ENCODE peak calls at places on chromosome 11, in ten cellular contexts. N is PC-3; B is H1; U is CD8-positive, alpha-beta T cell; H is transverse colon; A is neural progenitor cell; I is spleen; P is IMR-90; X is CD4-positive, alpha-beta memory T cell; Y is sigmoid colon. Q is an unnamed sample. For H3K4me1 and H3K27me3, the result is how much of the 10 kb centered on the place peaks cover.

GRCh38 chr11:45097721-45098493 is 48.5 kb upstream of the PRDM11 start:
- DNase-seq in N (peak), B (no peak), U (no peak), H (peak), A (peak), I (no peak), P (peak), X (peak), Y (no peak), Q (peak)

GRCh38 chr11:75383246-75383645 is 16.1 kb upstream of the RPS3 start:
- DNase-seq in N (no peak), B (no peak), U (no peak), H (no peak), A (no peak), I (peak), P (no peak), X (peak), Y (no peak), Q (peak)

GRCh38 chr11:110093407-110094297 is 460 bp downstream of the ZC3H12C start:
- DNase-seq in N (peak), B (no peak), U (no peak), H (peak), A (peak), I (peak), P (peak), X (no peak), Y (peak), Q (no peak)

GRCh38 chr11:18907391-18907790 is 31.8 kb downstream of the MRGPRX1 start:
- DNase-seq in N (no peak), B (no peak), U (no peak), H (no peak), A (no peak), I (no peak), P (no peak), X (no peak), Y (no peak), Q (no peak)

GRCh38 chr11:15716550-15716949 is 601.8 kb downstream of the INSC start:
- DNase-seq in N (peak), B (no peak), U (no peak), H (no peak), A (no peak), I (no peak), P (peak), X (no peak), Y (no peak), Q (no peak)

GRCh38 chr11:313787-314547 is at the start of gene IFITM1:
- DNase-seq in N (peak), B (no peak), U (no peak), H (peak), A (peak), I (peak), P (peak), X (peak), Y (no peak), Q (no peak)

GRCh38 chr11:11841121-11841604 is 609 bp upstream of the USP47 start:
- DNase-seq in N (peak), B (no peak), U (no peak), H (peak), A (peak), I (no peak), P (no peak), X (no peak), Y (peak), Q (no peak)

GRCh38 chr11:66289548-66290331 is 797 bp upstream of the YIF1A start:
- DNase-seq in N (peak), B (no peak), U (no peak), H (peak), A (peak), I (no peak), P (no peak), X (no peak), Y (no peak), Q (no peak)

GRCh38 chr11:65288706-65289536 is 25.7 kb upstream of the CDC42EP2 start:
- DNase-seq in N (no peak), B (no peak), U (no peak), H (no peak), A (no peak), I (no peak), P (no peak), X (no peak), Y (peak), Q (no peak)

GRCh38 chr11:119844808-119845207 is 115.8 kb upstream of the NECTIN1 start:
- DNase-seq in N (no peak), B (no peak), U (no peak), H (no peak), A (no peak), I (no peak), P (no peak), X (no peak), Y (no peak), Q (no peak)

GRCh38 chr11:102453286-102453797 is 777 bp upstream of the TMEM123 start:
- DNase-seq in N (peak), B (no peak), U (no peak), H (no peak), A (no peak), I (no peak), P (no peak), X (no peak), Y (no peak), Q (no peak)

GRCh38 chr11:107576497-107577086 is 11.1 kb upstream of the ALKBH8 start:
- DNase-seq in N (peak), B (no peak), U (no peak), H (peak), A (peak), I (no peak), P (peak), X (peak), Y (no peak), Q (no peak)

GRCh38 chr11:69130586-69131566 is 24.9 kb upstream of the SMIM38 start:
- DNase-seq in N (no peak), B (no peak), U (no peak), H (no peak), A (no peak), I (peak), P (no peak), X (no peak), Y (no peak), Q (no peak)

GRCh38 chr11:60165538-60165937 is 17.3 kb downstream of the MS4A6A start:
- DNase-seq in N (peak), B (no peak), U (no peak), H (no peak), A (no peak), I (no peak), P (no peak), X (no peak), Y (no peak), Q (no peak)

GRCh38 chr11:75537740-75538139 is 12.0 kb upstream of the GDPD5 start:
- DNase-seq in N (no peak), B (no peak), U (no peak), H (no peak), A (no peak), I (no peak), P (no peak), X (no peak), Y (no peak), Q (no peak)

GRCh38 chr11:70697701-70698100 is 299.4 kb downstream of the CTTN start:
- DNase-seq in N (no peak), B (no peak), U (no peak), H (no peak), A (no peak), I (peak), P (no peak), X (no peak), Y (no peak), Q (no peak)

GRCh38 chr11:71580057-71581003 is 2.3 kb downstream of the KRTAP5-11 start:
- DNase-seq in N (peak), B (peak), U (no peak), H (peak), A (peak), I (no peak), P (peak), X (peak), Y (peak), Q (peak)

GRCh38 chr11:111177037-111177988 is 68.2 kb upstream of the POU2AF2 start:
- DNase-seq in N (no peak), B (no peak), U (no peak), H (no peak), A (no peak), I (no peak), P (no peak), X (no peak), Y (no peak), Q (no peak)

GRCh38 chr11:59755701-59756495 is 722 bp downstream of the STX3 start:
- DNase-seq in N (peak), B (no peak), U (no peak), H (peak), A (peak), I (peak), P (peak), X (peak), Y (peak), Q (peak)

GRCh38 chr11:57476223-57476882 is 16.0 kb downstream of the RTN4RL2 start:
- DNase-seq in N (peak), B (no peak), U (no peak), H (peak), A (peak), I (peak), P (no peak), X (peak), Y (no peak), Q (no peak)

GRCh38 chr11:70567680-70568503 is 169.6 kb downstream of the CTTN start:
- DNase-seq in N (no peak), B (no peak), U (no peak), H (peak), A (peak), I (peak), P (peak), X (no peak), Y (peak), Q (no peak)

GRCh38 chr11:65992056-65992455 is 9.9 kb downstream of the EIF1AD start:
- DNase-seq in N (no peak), B (no peak), U (no peak), H (no peak), A (no peak), I (no peak), P (no peak), X (no peak), Y (no peak), Q (no peak)

GRCh38 chr11:93652161-93652597 is 9.3 kb upstream of the CEP295 start:
- DNase-seq in N (peak), B (no peak), U (no peak), H (no peak), A (peak), I (no peak), P (peak), X (peak), Y (no peak), Q (no peak)

GRCh38 chr11:78432058-78432515 is 14.5 kb upstream of the GAB2 start:
- DNase-seq in N (peak), B (no peak), U (no peak), H (no peak), A (peak), I (no peak), P (no peak), X (no peak), Y (no peak), Q (no peak)

GRCh38 chr11:75174781-75175370 is 24.0 kb downstream of the SLCO2B1 start:
- DNase-seq in N (no peak), B (no peak), U (no peak), H (no peak), A (no peak), I (no peak), P (peak), X (peak), Y (peak), Q (no peak)

GRCh38 chr11:40280161-40281054 is 1179.0 kb downstream of the LRRC4C start:
- DNase-seq in N (no peak), B (no peak), U (no peak), H (no peak), A (no peak), I (no peak), P (no peak), X (no peak), Y (peak), Q (no peak)

GRCh38 chr11:122642971-122643370 is 12.6 kb upstream of the UBASH3B start:
- DNase-seq in N (peak), B (no peak), U (no peak), H (no peak), A (no peak), I (no peak), P (peak), X (no peak), Y (no peak), Q (no peak)

GRCh38 chr11:86672007-86672621 is at the start of gene ME3:
- DNase-seq in N (peak), B (no peak), U (no peak), H (peak), A (peak), I (peak), P (peak), X (peak), Y (peak), Q (no peak)

GRCh38 chr11:78583889-78584288 is 9.2 kb upstream of the NARS2 start:
- DNase-seq in N (no peak), B (no peak), U (no peak), H (no peak), A (no peak), I (no peak), P (no peak), X (no peak), Y (no peak), Q (no peak)

GRCh38 chr11:92219476-92219875 is 5.1 kb upstream of the FAT3 start:
- DNase-seq in N (no peak), B (no peak), U (no peak), H (no peak), A (peak), I (no peak), P (no peak), X (no peak), Y (no peak), Q (no peak)

GRCh38 chr11:8030526-8031247 is 43.5 kb downstream of the EIF3F start:
- DNase-seq in N (no peak), B (no peak), U (no peak), H (no peak), A (no peak), I (no peak), P (no peak), X (no peak), Y (no peak), Q (no peak)

GRCh38 chr11:111379500-111380136 is 543 bp upstream of the POU2AF1 start:
- DNase-seq in N (no peak), B (no peak), U (no peak), H (no peak), A (no peak), I (no peak), P (no peak), X (no peak), Y (no peak), Q (no peak)

GRCh38 chr11:108647701-108648527 is 17.0 kb upstream of the DDX10 start:
- DNase-seq in N (peak), B (peak), U (peak), H (peak), A (peak), I (peak), P (peak), X (peak), Y (no peak), Q (peak)

DNA sequence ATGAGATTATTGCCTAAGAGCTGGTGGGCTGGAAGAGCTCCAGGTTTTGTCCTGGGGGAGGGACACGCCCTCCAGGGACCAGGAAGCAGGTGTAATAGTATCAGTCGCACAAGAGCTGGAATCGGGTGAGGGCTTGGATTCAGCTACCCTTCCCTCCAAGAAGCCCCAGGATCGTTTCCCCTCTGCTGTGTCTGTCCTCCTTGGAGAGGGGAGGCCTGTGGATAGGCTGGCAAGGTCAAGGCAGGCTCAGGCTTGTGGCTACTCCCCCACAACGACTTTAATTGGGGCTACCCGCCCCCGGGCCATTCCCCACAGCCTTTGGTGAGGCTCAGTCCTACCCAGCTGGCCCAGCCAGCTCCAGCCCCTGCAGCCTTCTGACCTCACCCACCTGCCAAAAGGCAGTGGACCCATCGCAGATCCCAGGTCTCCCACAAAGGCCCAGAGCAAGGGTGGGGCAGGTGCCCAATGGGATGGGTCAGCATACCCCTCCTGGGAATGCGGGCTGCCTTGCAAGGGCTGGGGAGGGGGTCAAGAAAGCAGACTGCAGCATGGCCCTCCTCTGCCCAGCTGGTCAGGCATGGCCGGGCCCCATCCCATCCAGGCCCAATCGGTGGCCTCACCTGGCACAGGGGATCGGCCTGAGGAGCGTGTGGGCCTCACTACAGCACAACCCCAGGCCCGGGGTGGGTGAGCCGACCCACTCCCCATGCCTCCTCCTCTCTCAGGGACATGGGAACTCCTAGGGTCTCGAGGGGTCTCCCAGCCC is 1.0 kb downstream of the CTSD start:
- DNase-seq in N (peak), B (no peak), U (no peak), H (peak), A (no peak), I (peak), P (no peak), X (no peak), Y (no peak), Q (no peak)
- H3K4me1 ChIP-seq in N (under half), B (under half), U (half or more), H (under half), A (under half), I (half or more), P (under half), X (half or more), Y (under half), Q (under half)

GRCh38 chr11:13009476-13009920 is 382 bp downstream of the RASSF10 start:
- DNase-seq in N (no peak), B (no peak), U (no peak), H (no peak), A (no peak), I (no peak), P (no peak), X (no peak), Y (no peak), Q (peak)
- H3K4me3 ChIP-seq in N (no peak), B (peak), U (no peak), H (peak), A (peak), I (peak), P (no peak), X (no peak), Y (no peak), Q (peak)

GRCh38 chr11:31803813-31804438 is 7.2 kb downstream of the PAX6 start:
- DNase-seq in N (no peak), B (no peak), U (no peak), H (no peak), A (peak), I (no peak), P (no peak), X (no peak), Y (no peak), Q (no peak)
- H3K27me3 ChIP-seq in N (under half), B (half or more), U (half or more), H (half or more), A (half or more), I (under half), P (half or more), X (half or more), Y (half or more), Q (half or more)

DNA sequence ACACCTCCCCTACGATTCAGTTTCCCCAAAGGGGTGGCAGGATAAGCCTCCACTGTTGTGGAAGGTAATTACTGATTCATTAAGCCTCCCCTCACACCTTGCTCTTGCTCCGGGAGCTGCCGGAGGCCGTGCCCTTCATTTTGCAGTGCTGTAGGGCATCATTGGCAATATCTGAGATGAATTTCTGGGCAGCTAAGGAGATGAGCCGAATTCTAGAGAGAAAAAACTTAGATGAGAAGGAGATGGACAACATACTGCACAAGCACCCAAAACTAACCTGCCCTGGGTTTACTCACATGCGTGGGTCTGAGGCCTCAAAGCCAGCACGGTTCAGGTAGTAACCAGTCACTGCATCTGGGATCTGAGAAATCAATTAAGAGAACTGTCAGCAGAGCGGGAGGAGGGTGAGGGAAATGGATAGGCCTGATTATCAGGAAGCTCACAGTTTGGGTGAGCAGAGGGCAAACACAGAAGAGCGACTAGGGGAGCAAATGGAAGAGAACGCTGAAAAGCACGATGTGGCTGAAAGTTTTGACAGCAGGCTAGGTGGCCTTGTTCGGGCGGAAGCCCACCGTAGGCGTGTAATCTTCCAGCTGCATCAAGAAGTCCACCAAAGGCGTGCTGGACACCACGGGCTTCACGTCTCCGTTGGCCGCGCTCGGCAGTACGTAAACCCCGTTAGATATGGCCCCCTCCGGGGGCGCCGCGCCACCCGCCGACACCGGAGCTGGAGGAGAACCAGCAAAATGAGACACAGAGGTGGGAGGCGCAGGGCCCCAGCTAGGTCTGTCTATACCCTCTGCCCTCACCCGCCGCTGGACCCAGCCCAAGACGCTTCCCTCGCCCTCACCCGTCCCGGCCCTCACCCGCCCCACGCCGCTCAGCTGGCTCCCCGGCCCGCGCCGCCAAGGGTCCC is 666 bp downstream of the TAF10 start:
- DNase-seq in N (no peak), B (no peak), U (no peak), H (peak), A (peak), I (peak), P (peak), X (no peak), Y (peak), Q (no peak)
- H3K4me1 ChIP-seq in N (under half), B (under half), U (under half), H (half or more), A (under half), I (under half), P (under half), X (half or more), Y (half or more), Q (under half)

GRCh38 chr11:114291381-114291780 is 4.8 kb upstream of the NNMT start:
- DNase-seq in N (no peak), B (no peak), U (no peak), H (no peak), A (no peak), I (no peak), P (peak), X (no peak), Y (no peak), Q (no peak)
- H3K4me3 ChIP-seq in N (no peak), B (no peak), U (no peak), H (no peak), A (no peak), I (no peak), P (no peak), X (no peak), Y (no peak), Q (no peak)

DNA sequence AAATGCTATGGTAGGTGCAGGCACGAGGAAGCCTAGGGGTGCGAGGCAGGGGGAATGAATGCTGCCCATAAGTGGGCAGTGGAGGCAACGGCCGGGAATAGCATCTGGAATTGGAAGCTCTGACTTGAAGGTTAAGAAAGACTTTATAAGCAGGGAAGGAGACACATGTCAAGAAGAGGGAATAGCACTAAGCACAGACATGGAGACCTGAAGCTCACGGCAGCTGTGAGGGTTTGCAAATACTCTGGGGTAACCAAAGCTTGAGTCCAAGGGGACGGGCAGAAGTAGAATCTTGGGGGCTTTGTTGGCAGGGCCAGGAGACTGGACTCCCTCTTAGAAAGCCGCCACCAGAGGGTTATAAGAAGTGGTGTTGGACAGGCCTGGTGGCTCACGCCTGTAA is 112.6 kb downstream of the CEP164 start:
- DNase-seq in N (no peak), B (no peak), U (no peak), H (no peak), A (no peak), I (peak), P (no peak), X (no peak), Y (no peak), Q (no peak)
- H3K27me3 ChIP-seq in N (half or more), B (under half), U (under half), H (under half), A (under half), I (under half), P (half or more), X (under half), Y (under half), Q (under half)